ENCODE peak calls at places on chromosomes 3 and 15, in five cellular contexts. F is uterus, Q is transverse colon, W is breast epithelium, K is tibial nerve. J is an unnamed sample.

GRCh38 chr3:151538706-151539403 is 78.0 kb upstream of the IGSF10 start:
- DNase-seq in W (no peak), K (peak), Q (no peak), F (peak), J (no peak)

GRCh38 chr15:54772663-54773062 is 424.1 kb downstream of the RSL24D1 start:
- DNase-seq in K (no peak), W (no peak), F (no peak), Q (no peak), J (no peak)

GRCh38 chr3:66039590-66039887 is 821 bp upstream of the MAGI1 start:
- DNase-seq in K (no peak), W (no peak), Q (peak), F (peak), J (peak)

GRCh38 chr3:31028766-31029165 is 134.3 kb upstream of the GADL1 start:
- DNase-seq in Q (no peak), W (no peak), F (no peak), K (no peak), J (no peak)

GRCh38 chr15:73153024-73153423 is 100.8 kb downstream of the NEO1 start:
- DNase-seq in K (no peak), F (no peak), Q (no peak), W (no peak), J (no peak)

GRCh38 chr3:151085889-151086483 is 522 bp downstream of the MED12L start:
- DNase-seq in Q (peak), F (no peak), W (no peak), K (no peak), J (peak)

GRCh38 chr3:182792901-182793662 is at the start of gene ATP11B:
- DNase-seq in K (peak), W (peak), F (peak), Q (peak), J (peak)

GRCh38 chr3:117562000-117562399 is 852.4 kb downstream of the TUSC7 start:
- DNase-seq in Q (no peak), K (no peak), W (no peak), F (no peak), J (no peak)

GRCh38 chr3:197125601-197126000 is 96.0 kb upstream of the MELTF start:
- DNase-seq in Q (no peak), F (no peak), W (no peak), K (no peak), J (no peak)

GRCh38 chr3:20043398-20043797 is 3.2 kb downstream of the KAT2B start:
- DNase-seq in F (peak), Q (peak), W (peak), K (peak), J (peak)

GRCh38 chr3:15108082-15108545 is 9.2 kb upstream of the RBSN start:
- DNase-seq in K (peak), F (peak), Q (peak), W (peak), J (peak)

GRCh38 chr3:14773691-14774128 is 45.1 kb upstream of the FGD5 start:
- DNase-seq in W (no peak), Q (no peak), K (no peak), F (peak), J (no peak)

GRCh38 chr3:106121491-106122289 is 252.9 kb upstream of the CBLB start:
- DNase-seq in F (no peak), K (no peak), W (no peak), Q (no peak), J (no peak)

GRCh38 chr3:11611271-11611893 is 32.3 kb downstream of the VGLL4 start:
- DNase-seq in W (no peak), F (no peak), K (no peak), Q (no peak), J (no peak)

GRCh38 chr3:141561426-141562034 is 74.7 kb downstream of the RASA2 start:
- DNase-seq in W (no peak), K (peak), F (peak), Q (peak), J (no peak)

GRCh38 chr3:160084998-160085397 is 96.4 kb downstream of the IL12A start:
- DNase-seq in K (no peak), W (no peak), Q (no peak), F (no peak), J (no peak)

GRCh38 chr15:74193305-74193718 is 9.3 kb downstream of the STRA6 start:
- DNase-seq in K (no peak), Q (no peak), F (no peak), W (no peak), J (no peak)

GRCh38 chr3:183131735-183132134 is 30.8 kb downstream of the LAMP3 start:
- DNase-seq in Q (no peak), F (no peak), W (no peak), K (no peak), J (no peak)

GRCh38 chr3:125110016-125110875 is 54.4 kb upstream of the HEG1 start:
- DNase-seq in W (no peak), Q (no peak), F (no peak), K (no peak), J (no peak)

GRCh38 chr3:37863552-37863865 is 1.8 kb downstream of the CTDSPL start:
- DNase-seq in F (no peak), K (no peak), Q (no peak), W (no peak), J (no peak)

GRCh38 chr15:89356634-89357298 is 22.1 kb upstream of the POLG start:
- DNase-seq in K (no peak), W (no peak), F (no peak), Q (no peak), J (no peak)

GRCh38 chr3:30553641-30554316 is 52.6 kb upstream of the TGFBR2 start:
- DNase-seq in W (no peak), Q (no peak), K (no peak), F (no peak), J (no peak)

GRCh38 chr3:186208328-186208989 is 99.6 kb upstream of the ETV5 start:
- DNase-seq in Q (no peak), K (no peak), F (no peak), W (no peak), J (no peak)

GRCh38 chr3:188734395-188734794 is 437.4 kb upstream of the TPRG1 start:
- DNase-seq in K (peak), W (no peak), Q (peak), F (no peak), J (no peak)

GRCh38 chr3:149964296-149964695 is 6.4 kb downstream of the PFN2 start:
- DNase-seq in Q (no peak), K (no peak), W (no peak), F (no peak), J (no peak)

GRCh38 chr3:100288288-100288894 is 27.6 kb downstream of the TBC1D23 start:
- DNase-seq in K (no peak), W (no peak), F (no peak), Q (no peak), J (no peak)

GRCh38 chr15:72315706-72316370 is 4.1 kb downstream of the CELF6 start:
- DNase-seq in K (no peak), W (no peak), F (no peak), Q (no peak), J (no peak)

GRCh38 chr3:78990164-78990563 is 777.6 kb downstream of the ROBO1 start:
- DNase-seq in Q (no peak), K (no peak), W (no peak), F (no peak), J (no peak)

GRCh38 chr3:41304603-41305002 is 105.3 kb downstream of the CTNNB1 start:
- DNase-seq in Q (no peak), W (no peak), F (no peak), K (no peak), J (no peak)

GRCh38 chr3:129016725-129017530 is 15.8 kb downstream of the EFCC1 start:
- DNase-seq in F (peak), Q (peak), W (no peak), K (no peak), J (peak)

GRCh38 chr3:121988146-121988545 is 33.9 kb downstream of the ILDR1 start:
- DNase-seq in W (no peak), F (no peak), Q (no peak), K (no peak), J (no peak)

GRCh38 chr15:74144153-74144775 is 13.9 kb downstream of the ISLR2 start:
- DNase-seq in W (no peak), Q (no peak), F (no peak), K (no peak), J (no peak)

DNA sequence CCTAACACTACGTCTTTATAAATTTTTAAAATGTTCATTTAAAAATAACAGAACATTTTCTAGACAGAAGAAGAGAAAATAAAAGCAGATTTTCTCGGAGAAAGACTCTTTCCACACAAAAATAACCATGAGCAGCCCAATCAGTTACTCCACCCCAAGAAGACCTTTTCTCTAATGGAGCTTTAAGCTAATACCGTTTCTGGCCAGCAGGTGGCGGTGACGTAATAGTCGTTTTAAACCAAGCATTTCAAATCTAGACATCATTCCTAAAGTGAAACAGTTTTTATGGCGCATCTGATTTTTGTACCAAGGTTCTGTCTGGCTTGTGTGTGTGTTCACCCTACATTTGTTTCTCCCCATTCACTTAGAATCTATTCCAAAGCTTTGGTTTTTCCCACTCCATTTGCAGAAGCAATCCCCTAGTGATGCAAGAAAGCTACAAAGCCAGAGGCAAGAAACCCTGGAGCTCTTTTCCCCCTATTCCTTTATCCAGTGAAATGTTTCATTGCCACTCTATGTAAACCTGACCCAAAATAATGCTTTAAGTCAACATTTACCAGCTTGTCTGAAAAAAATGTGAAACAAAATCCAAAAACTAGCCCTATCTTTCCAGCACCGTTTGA is 336.7 kb upstream of the IGF1R start:
- DNase-seq in F (peak), K (peak), Q (peak), W (peak), J (peak)
- TF ChIP-seq POLR2A in F (no peak), K (no peak), Q (no peak), W (no peak), J (no peak)

GRCh38 chr3:179733797-179734196 is 81.0 kb downstream of the USP13 start:
- DNase-seq in K (no peak), F (no peak), Q (no peak), W (no peak), J (no peak)

GRCh38 chr3:179732661-179733348 is 80.0 kb downstream of the USP13 start:
- DNase-seq in F (no peak), Q (no peak), K (no peak), W (no peak), J (peak)

GRCh38 chr3:179738998-179739397 is 86.2 kb downstream of the USP13 start:
- DNase-seq in K (no peak), F (no peak), W (no peak), Q (no peak), J (no peak)

GRCh38 chr3:179734497-179735281 is 81.8 kb downstream of the USP13 start:
- DNase-seq in W (no peak), K (no peak), F (no peak), Q (no peak), J (no peak)

DNA sequence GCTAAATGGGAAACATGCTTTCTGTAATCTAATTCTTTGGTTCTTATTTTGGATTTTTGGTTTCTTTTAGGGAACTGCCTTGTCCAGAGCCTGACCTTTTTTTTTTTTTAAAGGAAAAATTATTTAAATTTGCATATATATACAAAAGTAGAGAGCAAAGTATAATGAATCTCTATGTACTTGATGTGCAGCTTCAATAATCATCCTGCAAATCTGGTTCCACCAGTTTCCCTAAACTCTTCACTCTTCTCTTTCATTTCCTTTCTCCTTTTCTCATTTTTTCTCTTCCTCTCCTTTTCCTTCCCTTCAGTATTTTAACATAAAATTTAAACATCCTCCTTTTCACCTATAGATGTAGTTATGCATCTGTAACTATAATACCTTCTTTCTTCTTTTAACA is 82.5 kb downstream of the USP13 start:
- DNase-seq in Q (no peak), W (no peak), F (no peak), K (no peak), J (no peak)
- H3K27ac ChIP-seq in Q (no peak), W (no peak), F (no peak), K (no peak), J (no peak)

DNA sequence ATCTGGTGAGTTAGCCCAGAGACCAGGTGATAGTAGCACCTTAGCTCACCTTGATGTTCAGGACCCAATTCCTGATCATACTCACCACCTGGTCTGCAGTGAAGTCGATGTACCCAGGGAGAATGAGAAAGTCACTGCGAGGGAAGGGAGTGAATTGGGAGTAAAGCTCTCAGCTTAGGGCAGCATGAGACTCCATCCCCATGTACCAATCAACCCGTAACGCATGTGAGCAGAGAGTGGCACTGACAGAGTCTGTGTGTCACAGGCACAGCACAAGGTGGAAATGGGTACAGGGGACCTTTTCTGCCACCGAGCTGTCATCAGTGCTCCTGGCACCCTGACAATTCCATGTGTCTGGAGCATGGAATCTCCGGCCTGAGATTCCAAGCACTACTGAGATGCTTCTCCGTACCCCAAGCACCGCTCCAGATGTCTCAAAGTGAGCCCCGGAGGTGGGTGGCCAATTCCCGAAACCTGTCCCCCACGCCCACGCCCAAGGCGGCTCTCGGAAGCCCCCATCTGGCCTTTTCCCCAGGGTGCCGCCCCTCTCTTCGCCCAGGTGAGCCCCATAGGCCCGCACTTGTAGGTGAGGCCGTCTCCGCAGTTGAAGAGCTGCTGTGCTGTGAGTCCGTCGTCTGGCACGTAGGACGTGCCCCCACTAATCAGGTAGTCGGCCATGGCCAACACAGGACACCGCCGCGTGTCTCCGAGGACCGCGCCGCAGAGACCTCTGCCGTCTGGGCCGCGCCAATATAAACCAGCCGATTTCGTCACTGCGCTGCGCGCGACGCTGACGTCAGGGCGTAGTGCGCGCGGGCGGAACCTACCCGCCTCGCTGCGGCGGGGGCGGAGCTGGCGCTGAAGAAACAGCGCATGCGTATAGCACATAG is at the start of gene IMPDH2:
- DNase-seq in Q (peak), W (peak), K (peak), F (peak), J (peak)
- TF ChIP-seq POLR2A in Q (peak), W (peak), K (peak), F (peak), J (peak)

DNA sequence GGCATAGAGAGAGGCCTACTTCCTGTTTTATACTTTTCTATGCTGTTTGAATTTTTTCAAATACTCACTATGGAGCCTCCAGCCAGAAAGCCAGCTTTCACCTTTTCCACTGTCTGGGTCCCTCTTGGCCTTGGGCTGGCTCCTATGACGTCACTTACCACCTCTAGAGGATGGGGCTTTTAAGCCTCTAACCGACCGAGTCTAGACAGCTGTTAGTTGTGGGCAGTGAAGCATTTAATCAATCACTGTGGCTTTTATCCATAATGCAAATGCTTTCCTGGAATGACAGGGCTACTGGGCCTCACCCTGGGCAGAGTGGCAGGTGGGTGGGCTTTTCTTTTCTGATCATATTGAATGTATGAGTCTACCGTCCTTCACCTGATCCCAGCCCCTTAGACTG is 61.9 kb downstream of the LRRK1 start:
- DNase-seq in W (no peak), Q (no peak), F (no peak), K (no peak), J (no peak)
- H3K27ac ChIP-seq in W (no peak), Q (no peak), F (no peak), K (no peak), J (no peak)

GRCh38 chr3:139538733-139539132 is 809 bp downstream of the RBP1 start:
- DNase-seq in W (no peak), K (no peak), Q (peak), F (peak), J (peak)

GRCh38 chr3:139541156-139541897 is 1.8 kb upstream of the RBP1 start:
- DNase-seq in K (no peak), F (no peak), Q (no peak), W (no peak), J (no peak)

GRCh38 chr3:139541898-139542288 is 2.4 kb upstream of the RBP1 start:
- DNase-seq in F (no peak), W (no peak), Q (no peak), K (no peak), J (no peak)

GRCh38 chr3:139537795-139538538 is 1.6 kb downstream of the RBP1 start:
- DNase-seq in Q (no peak), F (no peak), W (no peak), K (no peak), J (no peak)

DNA sequence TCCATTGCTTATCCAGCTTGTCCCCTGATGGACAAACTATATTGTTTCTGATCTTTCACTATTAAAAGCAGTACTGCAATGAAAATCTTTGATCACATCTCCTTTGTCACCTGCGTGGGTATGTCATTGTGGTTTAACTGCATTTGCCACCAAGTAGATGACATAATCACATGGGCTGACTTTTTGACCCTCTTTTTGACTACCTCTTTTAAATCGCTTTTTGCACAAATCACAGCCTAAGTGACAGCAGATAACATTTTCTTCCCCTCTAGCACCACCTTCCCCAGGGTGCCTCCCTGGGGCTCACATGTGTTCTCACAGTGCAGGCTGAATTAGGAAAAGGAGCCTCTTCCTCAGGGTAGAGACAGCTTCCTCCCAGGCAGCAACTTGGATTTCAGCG is 1.1 kb upstream of the RBP1 start:
- DNase-seq in F (no peak), K (no peak), Q (no peak), W (no peak), J (no peak)
- TF ChIP-seq POLR2A in F (no peak), K (no peak), Q (no peak), W (no peak), J (no peak)

GRCh38 chr3:16136042-16136441 is 38.4 kb upstream of the GALNT15 start:
- DNase-seq in F (no peak), W (no peak), Q (no peak), K (no peak), J (no peak)

GRCh38 chr3:16134173-16134928 is 40.1 kb upstream of the GALNT15 start:
- DNase-seq in F (no peak), Q (no peak), W (no peak), K (no peak), J (no peak)

GRCh38 chr3:16137977-16138376 is 36.5 kb upstream of the GALNT15 start:
- DNase-seq in W (no peak), F (no peak), Q (no peak), K (no peak), J (no peak)

GRCh38 chr3:16140116-16140893 is 34.2 kb upstream of the GALNT15 start:
- DNase-seq in Q (peak), W (no peak), K (peak), F (peak), J (peak)

DNA sequence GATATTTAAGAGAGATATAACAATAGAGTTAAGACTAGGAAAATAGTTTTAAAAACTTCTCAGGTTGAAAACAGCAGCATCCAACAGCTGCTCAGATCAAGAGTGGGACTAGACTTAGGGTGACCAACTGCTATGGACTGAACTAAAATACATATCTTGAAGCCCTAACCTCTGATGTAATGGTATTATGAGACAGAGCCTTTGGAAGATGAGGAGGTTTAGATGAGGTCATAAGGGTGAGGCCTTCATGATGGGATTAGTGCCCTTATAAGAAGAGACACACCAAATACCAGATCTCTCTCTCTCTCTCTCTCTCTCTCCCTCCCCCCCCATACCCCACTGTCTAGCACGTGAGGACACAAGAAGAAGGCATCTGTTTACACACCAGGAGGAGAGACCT is 37.4 kb upstream of the GALNT15 start:
- DNase-seq in W (no peak), K (no peak), F (no peak), Q (no peak), J (no peak)
- H3K27ac ChIP-seq in W (peak), K (peak), F (peak), Q (peak), J (peak)

GRCh38 chr15:67149859-67150824 is 84.7 kb downstream of the SMAD3 start:
- DNase-seq in F (peak), K (no peak), W (no peak), Q (peak), J (peak)
- TF ChIP-seq POLR2A in F (no peak), K (no peak), W (no peak), Q (no peak), J (no peak)